ENCODE peak calls at places on chromosomes 5 and 9, in six cellular contexts. Q is tibial artery, S is tibial nerve, W is left ventricle myocardium inferior, R is mammary epithelial cell, M is omental fat pad. H is an unnamed sample.
A peak's percentile ranks its signal among the peaks of the same experiment; 100 is the strongest.

GRCh38 chr5:120613729-120614128 is 149.6 kb downstream of the PRR16 start:
- DNase-seq in Q (no peak), S (no peak), W (no peak), R (no peak), M (no peak), H (no peak)

GRCh38 chr5:178542455-178542854 is 47.7 kb downstream of the COL23A1 start:
- DNase-seq in Q (no peak), S (peak; percentile 7), W (no peak), R (no peak), M (no peak), H (no peak)

GRCh38 chr9:134863941-134864820 is 16.4 kb upstream of the FCN2 start:
- DNase-seq in Q (peak; percentile 74), S (no peak), W (peak; percentile 35), R (no peak), M (no peak), H (no peak)

GRCh38 chr5:73938280-73938937 is 312.4 kb downstream of the ARHGEF28 start:
- DNase-seq in Q (no peak), S (no peak), W (no peak), R (peak; percentile 89), M (no peak), H (no peak)

GRCh38 chr9:91795500-91796241 is 154.4 kb downstream of the ROR2 start:
- DNase-seq in Q (no peak), S (no peak), W (no peak), R (peak; percentile 63), M (peak; percentile 21), H (peak; percentile 22)

GRCh38 chr5:135387629-135387960 is 11.4 kb downstream of the MACROH2A1 start:
- DNase-seq in Q (no peak), S (no peak), W (no peak), R (no peak), M (no peak), H (no peak)

GRCh38 chr5:112996830-112997374 is 20.3 kb downstream of the DCP2 start:
- DNase-seq in Q (no peak), S (no peak), W (no peak), R (no peak), M (no peak), H (no peak)

GRCh38 chr9:69502671-69503301 is 169.4 kb downstream of the APBA1 start:
- DNase-seq in Q (no peak), S (no peak), W (no peak), R (peak; percentile 4), M (no peak), H (no peak)

GRCh38 chr5:155092318-155092717 is 78.8 kb downstream of the KIF4B start:
- DNase-seq in Q (no peak), S (no peak), W (no peak), R (peak; percentile 40), M (no peak), H (no peak)

GRCh38 chr5:92800360-92800759 is 780.7 kb downstream of the NR2F1-AS1 start:
- DNase-seq in Q (no peak), S (no peak), W (no peak), R (no peak), M (no peak), H (no peak)

GRCh38 chr5:82639393-82640144 is 361.4 kb upstream of the RPS23 start:
- DNase-seq in Q (no peak), S (no peak), W (no peak), R (no peak), M (no peak), H (no peak)

GRCh38 chr5:55923177-55923872 is 71.4 kb downstream of the IL6ST start:
- DNase-seq in Q (peak; percentile 55), S (no peak), W (peak; percentile 28), R (no peak), M (no peak), H (no peak)

GRCh38 chr9:128124873-128125574 is 2.5 kb downstream of the PTGES2 start:
- DNase-seq in Q (no peak), S (peak; percentile 77), W (peak; percentile 59), R (peak; percentile 32), M (peak; percentile 68), H (peak; percentile 69)

GRCh38 chr5:95066048-95066447 is 218.8 kb downstream of the MCTP1 start:
- DNase-seq in Q (no peak), S (no peak), W (no peak), R (no peak), M (no peak), H (no peak)

GRCh38 chr5:136613243-136613642 is 247.9 kb upstream of the TRPC7 start:
- DNase-seq in Q (no peak), S (no peak), W (no peak), R (peak; percentile 35), M (no peak), H (no peak)

GRCh38 chr5:138177936-138178515 is 404 bp downstream of the BRD8 start:
- DNase-seq in Q (no peak), S (no peak), W (peak; percentile 24), R (peak; percentile 19), M (no peak), H (no peak)

GRCh38 chr5:7897014-7897600 is 28.2 kb downstream of the MTRR start:
- DNase-seq in Q (no peak), S (no peak), W (no peak), R (peak; percentile 44), M (no peak), H (no peak)

GRCh38 chr9:3191715-3192114 is 334.1 kb downstream of the RFX3 start:
- DNase-seq in Q (no peak), S (no peak), W (no peak), R (no peak), M (no peak), H (no peak)

GRCh38 chr9:135734616-135735144 is 32.7 kb downstream of the KCNT1 start:
- DNase-seq in Q (no peak), S (no peak), W (no peak), R (no peak), M (no peak), H (no peak)

GRCh38 chr5:139459451-139459934 is 3.0 kb downstream of the ECSCR start:
- DNase-seq in Q (no peak), S (no peak), W (peak; percentile 35), R (no peak), M (no peak), H (no peak)

GRCh38 chr9:136010615-136011341 is 49.6 kb upstream of the UBAC1 start:
- DNase-seq in Q (no peak), S (no peak), W (peak; percentile 18), R (no peak), M (no peak), H (no peak)

GRCh38 chr5:107455111-107455544 is 215.6 kb downstream of the EFNA5 start:
- DNase-seq in Q (no peak), S (no peak), W (no peak), R (peak; percentile 47), M (no peak), H (no peak)

GRCh38 chr5:64518784-64519183 is 13.0 kb downstream of the RGS7BP start:
- DNase-seq in Q (no peak), S (no peak), W (no peak), R (no peak), M (no peak), H (no peak)
- TF ChIP-seq CTCF in Q (no peak), S (no peak), W (no peak), R (no peak), M (no peak), H (no peak)

GRCh38 chr9:101397746-101398334 is 578 bp downstream of the MRPL50 start:
- DNase-seq in Q (no peak), S (no peak), W (no peak), R (peak; percentile 22), M (no peak), H (no peak)

GRCh38 chr9:101400120-101400519 is 1.5 kb downstream of the ZNF189 start:
- DNase-seq in Q (no peak), S (no peak), W (peak; percentile 30), R (no peak), M (no peak), H (no peak)

GRCh38 chr9:101398335-101398929 is at the start of the genes MRPL50 and ZNF189:
- DNase-seq in Q (peak; percentile 99), S (peak; percentile 99), W (peak; percentile 97), R (peak; percentile 99), M (peak; percentile 95), H (peak; percentile 93)

GRCh38 chr9:101398930-101399640 is 434 bp downstream of the ZNF189 start:
- DNase-seq in Q (no peak), S (peak; percentile 16), W (no peak), R (peak; percentile 15), M (peak; percentile 24), H (peak; percentile 60)

GRCh38 chr9:101399641-101399965 is 952 bp downstream of the ZNF189 start:
- DNase-seq in Q (no peak), S (no peak), W (no peak), R (no peak), M (no peak), H (no peak)
- TF ChIP-seq CTCF in Q (no peak), S (no peak), W (no peak), R (no peak), M (no peak), H (no peak)

GRCh38 chr9:84669008-84669292 is 579 bp upstream of the NTRK2 start:
- DNase-seq in Q (no peak), S (no peak), W (no peak), R (no peak), M (no peak), H (no peak)

GRCh38 chr9:84668204-84669007 is 1.1 kb upstream of the NTRK2 start:
- DNase-seq in Q (peak; percentile 88), S (peak; percentile 75), W (peak; percentile 65), R (peak; percentile 74), M (no peak), H (peak; percentile 68)

GRCh38 chr9:84670106-84670800 is 724 bp downstream of the NTRK2 start:
- DNase-seq in Q (peak; percentile 70), S (no peak), W (peak; percentile 30), R (no peak), M (no peak), H (peak; percentile 21)

GRCh38 chr9:84670801-84671153 is 1.2 kb downstream of the NTRK2 start:
- DNase-seq in Q (no peak), S (no peak), W (no peak), R (no peak), M (no peak), H (no peak)

DNA sequence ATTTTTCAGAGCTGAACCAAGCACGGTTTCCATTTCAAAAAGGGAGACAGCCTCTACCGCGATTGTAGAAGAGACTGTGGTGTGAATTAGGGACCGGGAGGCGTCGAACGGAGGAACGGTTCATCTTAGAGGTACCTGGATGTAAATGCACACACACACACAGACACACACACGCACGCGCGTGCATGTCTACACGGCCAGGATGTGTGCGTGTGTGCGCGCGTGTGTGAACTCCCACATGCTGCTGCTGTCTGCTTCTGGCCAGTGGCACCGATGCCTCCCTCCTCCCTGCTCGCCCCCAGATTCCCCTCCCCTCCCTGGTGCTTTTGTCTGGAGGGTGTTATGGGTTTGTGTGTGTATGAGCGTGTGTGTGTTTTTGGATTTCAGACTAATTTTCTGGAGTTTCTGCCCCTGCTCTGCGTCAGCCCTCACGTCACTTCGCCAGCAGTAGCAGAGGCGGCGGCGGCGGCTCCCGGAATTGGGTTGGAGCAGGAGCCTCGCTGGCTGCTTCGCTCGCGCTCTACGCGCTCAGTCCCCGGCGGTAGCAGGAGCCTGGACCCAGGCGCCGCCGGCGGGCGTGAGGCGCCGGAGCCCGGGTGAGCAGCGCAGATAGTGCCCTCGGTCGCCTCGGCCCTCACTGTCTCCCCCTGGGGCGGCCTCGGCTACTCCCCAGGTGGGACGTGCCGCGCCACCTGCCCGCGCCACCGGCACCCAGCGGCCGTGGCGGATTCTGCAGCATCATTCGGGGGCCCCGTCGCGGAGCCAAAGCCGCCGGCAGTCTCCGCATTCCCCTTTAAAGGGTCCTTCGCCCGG is at the start of gene NTRK2:
- DNase-seq in Q (peak; percentile 73), S (peak; percentile 19), W (peak; percentile 36), R (peak; percentile 52), M (no peak), H (peak; percentile 74)
- TF ChIP-seq CTCF in Q (peak; percentile 36), S (peak; percentile 8), W (peak; percentile 32), R (peak; percentile 9), M (no peak), H (peak; percentile 60)

GRCh38 chr5:66302344-66302743 is 158.2 kb downstream of the SREK1 start:
- DNase-seq in Q (no peak), S (no peak), W (no peak), R (no peak), M (no peak), H (no peak)

GRCh38 chr5:66299463-66299862 is 155.4 kb downstream of the SREK1 start:
- DNase-seq in Q (no peak), S (no peak), W (no peak), R (no peak), M (no peak), H (no peak)
- TF ChIP-seq CTCF in Q (no peak), S (no peak), W (no peak), R (no peak), M (no peak), H (no peak)

H was measured in mesothelial cell of epicardium.